ENCODE peak calls at places on chromosomes 2 and 18, in eight cellular contexts. J is fibroblast of lung, H is lower leg skin, U is neural crest cell, Y is endothelial cell, K is GM12878, O is progenitor cell of endocrine pancreas, V is adrenal gland. B is an unnamed sample.

GRCh38 chr2:238060096-238060541 is 682 bp upstream of the SCLY start:
- DNase-seq in J (peak; percentile 38), H (no peak), U (no peak), Y (no peak), K (no peak), O (no peak), V (no peak), B (no peak)

GRCh38 chr2:241616168-241617125 is 20.5 kb downstream of the THAP4 start:
- DNase-seq in J (no peak), H (no peak), U (no peak), Y (no peak), K (no peak), O (no peak), V (no peak), B (no peak)

GRCh38 chr2:142755191-142755590 is 122.3 kb upstream of the KYNU start:
- DNase-seq in J (no peak), H (no peak), U (no peak), Y (no peak), K (no peak), O (no peak), V (no peak), B (no peak)

GRCh38 chr18:39611381-39612090 is 2045.9 kb upstream of the CELF4 start:
- DNase-seq in J (no peak), H (no peak), U (no peak), Y (no peak), K (no peak), O (no peak), V (no peak), B (no peak)

GRCh38 chr2:161039071-161039470 is 121.2 kb upstream of the TANK start:
- DNase-seq in J (no peak), H (no peak), U (no peak), Y (no peak), K (no peak), O (no peak), V (no peak), B (no peak)

GRCh38 chr2:219405451-219405850 is 12.7 kb upstream of the DES start:
- DNase-seq in J (no peak), H (no peak), U (no peak), Y (no peak), K (no peak), O (no peak), V (no peak), B (no peak)

GRCh38 chr18:78875268-78875997 is 104.2 kb upstream of the SALL3 start:
- DNase-seq in J (no peak), H (no peak), U (peak; percentile 25), Y (no peak), K (no peak), O (no peak), V (peak; percentile 48), B (no peak)

GRCh38 chr2:159902722-159903121 is 104.7 kb upstream of the CD302 start:
- DNase-seq in J (no peak), H (no peak), U (no peak), Y (no peak), K (no peak), O (no peak), V (no peak), B (no peak)

GRCh38 chr2:97870396-97870843 is 125.3 kb downstream of the TMEM131 start:
- DNase-seq in J (peak; percentile 88), H (peak; percentile 48), U (no peak), Y (no peak), K (peak; percentile 87), O (no peak), V (peak; percentile 36), B (no peak)

GRCh38 chr2:40734797-40735196 is 282.9 kb upstream of the SLC8A1 start:
- DNase-seq in J (peak; percentile 14), H (no peak), U (no peak), Y (no peak), K (no peak), O (no peak), V (no peak), B (no peak)

GRCh38 chr2:152335016-152335850 is at the start of gene FMNL2:
- DNase-seq in J (peak; percentile 72), H (peak; percentile 79), U (peak; percentile 85), Y (peak; percentile 90), K (peak; percentile 24), O (peak; percentile 88), V (peak; percentile 89), B (peak; percentile 43)

DNA sequence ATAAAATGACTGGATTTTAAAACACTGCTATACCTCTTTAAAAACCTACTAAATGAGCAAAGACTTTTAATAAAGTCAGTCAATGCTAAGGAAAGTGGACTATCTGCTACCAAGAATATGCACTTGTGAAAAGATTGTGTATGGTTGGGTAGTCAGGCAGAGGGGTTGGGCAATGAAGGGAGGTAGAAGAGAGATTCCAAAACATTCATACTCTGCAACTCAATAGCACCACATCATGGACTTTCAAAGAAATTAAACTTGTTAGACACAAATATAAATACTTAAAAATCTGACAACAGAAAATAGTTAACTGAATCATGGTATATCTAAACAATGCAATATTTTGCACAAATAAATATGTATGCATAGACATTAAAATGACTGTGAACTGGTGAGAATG is 139.9 kb upstream of the MAPRE2 start:
- DNase-seq in J (peak; percentile 43), H (no peak), U (no peak), Y (no peak), K (no peak), O (no peak), V (no peak), B (no peak)
- TF ChIP-seq CTCF in J (no peak), H (no peak), U (no peak), Y (no peak), K (no peak), O (no peak), V (no peak), B (no peak)

DNA sequence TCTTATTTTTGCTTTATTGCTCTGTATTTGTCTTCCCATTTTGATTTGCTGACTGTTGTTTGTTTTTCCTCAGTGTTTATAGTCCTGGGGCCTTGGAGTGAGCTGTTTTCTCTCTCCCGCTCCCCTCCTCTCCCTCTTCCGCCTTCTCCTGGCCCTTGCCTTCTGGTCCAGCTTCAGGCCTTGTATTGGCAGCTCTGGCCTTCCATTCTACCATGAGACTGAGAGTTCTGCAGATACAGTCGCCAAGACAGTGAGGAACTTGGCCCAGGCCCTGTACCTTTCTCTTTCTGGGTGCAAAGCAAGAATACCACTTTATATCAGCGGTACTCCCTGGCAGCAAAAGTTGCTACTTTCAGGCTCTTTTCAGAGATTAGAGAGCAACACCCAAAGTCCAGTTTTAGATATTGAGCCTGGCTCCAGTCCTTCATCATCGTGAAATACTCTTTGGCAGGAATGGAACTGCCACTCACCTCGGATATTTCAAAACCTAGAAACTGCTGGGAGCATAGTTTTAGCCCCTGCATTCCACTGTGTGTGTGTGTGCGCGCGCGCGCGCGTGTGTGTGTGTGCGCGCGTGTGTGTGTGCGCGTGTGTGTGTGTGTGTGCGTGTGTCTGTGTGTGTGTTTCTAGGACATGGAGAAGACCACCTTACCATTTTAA is 17.1 kb upstream of the L3MBTL4 start:
- DNase-seq in J (no peak), H (no peak), U (no peak), Y (no peak), K (no peak), O (no peak), V (no peak), B (no peak)
- TF ChIP-seq CTCF in J (no peak), H (no peak), U (no peak), Y (no peak), K (no peak), O (no peak), V (no peak), B (no peak)

GRCh38 chr2:73851274-73851673 is 22.5 kb downstream of the STAMBP start:
- DNase-seq in J (no peak), H (no peak), U (no peak), Y (no peak), K (no peak), O (no peak), V (no peak), B (no peak)
- TF ChIP-seq CTCF in J (no peak), H (no peak), U (peak; percentile 48), Y (peak; percentile 32), K (peak; percentile 48), O (peak; percentile 44), V (no peak), B (peak; percentile 19)

DNA sequence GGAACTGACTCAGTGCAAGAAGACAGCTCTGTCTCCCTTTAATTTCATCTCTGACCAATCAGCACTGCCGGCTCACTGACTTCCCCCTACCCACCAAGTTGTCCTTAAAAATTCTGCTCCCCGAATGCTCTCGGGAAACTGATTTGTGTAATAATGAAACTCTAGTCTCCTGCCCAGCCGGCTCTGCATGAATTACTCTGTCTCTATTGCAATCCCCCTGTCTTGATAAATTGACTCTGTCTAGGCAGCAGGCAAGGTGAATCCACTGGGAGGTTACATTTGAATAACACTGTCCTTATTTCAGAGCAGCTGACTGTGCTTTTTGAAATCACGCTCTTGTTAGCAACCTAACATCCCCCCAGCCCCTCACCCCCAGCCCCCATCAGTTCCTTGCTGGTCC is 26.4 kb upstream of the ZNF236 start:
- DNase-seq in J (no peak), H (no peak), U (no peak), Y (no peak), K (no peak), O (no peak), V (no peak), B (no peak)
- TF ChIP-seq CTCF in J (no peak), H (no peak), U (no peak), Y (no peak), K (no peak), O (no peak), V (no peak), B (no peak)

DNA sequence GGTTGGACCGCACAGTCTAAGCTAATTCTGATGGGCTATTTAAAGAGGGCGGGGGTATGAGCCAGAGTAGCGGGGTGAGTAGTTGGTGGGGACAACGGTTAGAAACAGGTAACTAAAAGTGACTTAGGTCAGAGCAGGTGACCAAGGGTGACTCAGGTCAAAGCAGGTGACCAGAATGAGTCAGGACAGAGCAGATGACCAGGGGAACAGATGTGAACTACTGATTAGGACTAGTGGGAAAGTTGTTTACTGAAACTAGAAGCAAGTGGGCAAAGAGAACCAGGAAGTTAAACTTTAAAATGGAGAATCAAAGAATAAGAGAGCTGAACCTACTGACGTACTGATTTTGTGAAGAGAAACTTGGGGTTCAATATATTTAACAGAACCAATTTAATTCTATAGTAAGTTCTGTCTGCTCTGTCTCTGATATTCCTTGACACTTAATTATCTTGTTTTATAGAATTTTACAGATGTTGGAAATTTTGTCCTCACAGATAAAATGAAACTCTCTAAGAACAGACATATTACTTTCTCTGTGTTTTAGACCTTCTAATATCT is 7.8 kb upstream of the LRRTM1 start:
- DNase-seq in J (no peak), H (no peak), U (no peak), Y (no peak), K (no peak), O (no peak), V (no peak), B (no peak)
- TF ChIP-seq CTCF in J (no peak), H (no peak), U (no peak), Y (no peak), K (no peak), O (no peak), V (no peak), B (no peak)

B was measured in D721Med.